ENCODE peak calls at places on chromosomes 1 and 21, in four cellular contexts. K is K562, V is IMR-90, B is heart left ventricle. P is an unnamed sample.

GRCh38 chr1:54336121-54336520 is 70.1 kb downstream of the SSBP3 start:
- DNase-seq in V (no peak), K (no peak), B (no peak), P (no peak)

GRCh38 chr1:204975568-204976235 is 67.3 kb upstream of the CNTN2 start:
- DNase-seq in V (peak; percentile 32), K (peak; percentile 84), B (no peak), P (peak; percentile 71)

GRCh38 chr1:155166373-155167165 is 6.5 kb downstream of the KRTCAP2 start:
- DNase-seq in V (no peak), B (peak; percentile 90), K (no peak), P (no peak)

GRCh38 chr1:42176902-42177519 is 12.5 kb upstream of the GUCA2A start:
- DNase-seq in V (peak; percentile 55), K (peak; percentile 66), B (no peak), P (peak; percentile 55)

GRCh38 chr1:9836632-9836960 is 12.8 kb upstream of the CLSTN1 start:
- DNase-seq in K (no peak), B (no peak), V (no peak), P (no peak)

GRCh38 chr1:236759252-236759859 is 35.7 kb upstream of the MTR start:
- DNase-seq in V (peak; percentile 42), B (no peak), K (peak; percentile 60), P (peak; percentile 27)

GRCh38 chr1:169367096-169367685 is 406 bp downstream of the NME7 start:
- DNase-seq in V (no peak), K (no peak), B (no peak), P (no peak)

GRCh38 chr1:34786521-34787325 is 5.7 kb downstream of the GJB3 start:
- DNase-seq in K (peak; percentile 76), V (peak; percentile 67), B (peak; percentile 73), P (peak; percentile 76)

GRCh38 chr1:45093334-45093733 is 81.3 kb downstream of the UROD start:
- DNase-seq in K (no peak), B (no peak), V (no peak), P (no peak)

GRCh38 chr1:179984942-179985341 is 30.3 kb downstream of the CEP350 start:
- DNase-seq in K (no peak), B (no peak), V (no peak), P (no peak)

GRCh38 chr21:36676039-36676950 is 22.6 kb upstream of the SIM2 start:
- DNase-seq in K (no peak), V (no peak), B (no peak), P (no peak)

GRCh38 chr21:29185633-29186032 is 55.2 kb downstream of the MAP3K7CL start:
- DNase-seq in B (no peak), V (no peak), K (no peak), P (no peak)

GRCh38 chr1:160546942-160547341 is 23.9 kb upstream of the SLAMF6 start:
- DNase-seq in K (no peak), B (peak; percentile 41), V (no peak), P (no peak)

GRCh38 chr1:42784946-42785693 is at the start of gene TMEM269:
- DNase-seq in V (no peak), K (no peak), B (peak; percentile 51), P (no peak)

GRCh38 chr21:33587792-33588484 is 546 bp downstream of the DONSON start:
- DNase-seq in V (peak; percentile 20), B (peak; percentile 40), K (peak; percentile 63), P (peak; percentile 62)

GRCh38 chr1:90274376-90274775 is 279.5 kb downstream of the ZNF326 start:
- DNase-seq in B (no peak), V (no peak), K (no peak), P (no peak)

GRCh38 chr1:232613752-232614381 is 16.1 kb downstream of the SIPA1L2 start:
- DNase-seq in V (peak; percentile 94), B (no peak), K (no peak), P (no peak)

GRCh38 chr21:35556536-35556935 is 503.8 kb downstream of the SETD4 start:
- DNase-seq in K (no peak), V (no peak), B (no peak), P (no peak)

GRCh38 chr21:26840912-26841311 is 4.3 kb downstream of the ADAMTS1 start:
- DNase-seq in K (no peak), B (peak; percentile 71), V (peak; percentile 76), P (no peak)

DNA sequence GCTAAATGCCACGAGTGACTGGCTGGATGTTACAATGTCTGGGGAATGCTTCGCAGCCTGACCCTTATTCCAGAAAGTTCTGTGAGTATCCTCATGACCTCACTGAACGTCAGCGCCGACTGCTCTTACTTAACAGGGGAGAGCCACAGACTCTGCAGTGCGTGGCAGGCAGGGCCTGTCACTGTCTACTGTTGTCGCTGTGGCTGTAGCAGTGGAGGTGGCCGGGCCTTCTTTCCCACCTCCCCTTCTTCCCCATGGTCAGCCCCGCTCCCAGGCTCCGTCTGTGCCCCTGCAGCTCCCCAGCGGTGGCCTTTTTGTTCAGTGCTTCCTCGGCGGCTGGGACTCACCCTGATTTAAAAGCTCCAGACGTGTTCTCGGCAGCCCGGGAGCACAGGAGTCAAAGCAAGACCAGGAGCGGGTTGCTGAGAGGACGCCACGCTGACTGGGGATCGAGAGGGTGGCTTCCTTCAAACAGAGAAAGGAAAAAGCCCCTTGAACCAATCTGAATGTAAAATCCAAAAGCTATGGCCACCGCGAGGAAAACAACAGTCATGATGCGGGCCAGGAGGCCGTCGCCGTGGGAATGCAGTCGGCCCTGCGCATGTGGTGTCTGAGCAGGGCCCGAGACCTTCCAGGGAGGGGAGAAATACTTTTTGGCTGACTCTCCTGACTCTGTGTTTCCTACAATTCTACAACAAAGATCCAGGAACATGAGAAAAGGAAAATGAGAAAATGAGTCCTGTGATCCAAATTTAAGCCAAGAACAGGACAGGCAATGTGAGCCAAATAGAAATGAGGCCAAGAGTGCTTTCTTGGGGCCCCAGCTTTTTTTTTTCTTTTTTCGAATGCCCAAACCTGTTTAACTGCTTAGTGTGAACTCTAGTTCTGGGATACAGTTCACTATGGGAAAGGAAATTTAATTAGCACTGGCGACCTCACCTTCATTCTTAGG is 52.5 kb upstream of the TARBP1 start:
- DNase-seq in K (no peak), V (peak; percentile 87), B (peak; percentile 82), P (no peak)
- TF ChIP-seq POLR2A in K (no peak), V (peak; percentile 78), B (peak; percentile 57), P (no peak)

DNA sequence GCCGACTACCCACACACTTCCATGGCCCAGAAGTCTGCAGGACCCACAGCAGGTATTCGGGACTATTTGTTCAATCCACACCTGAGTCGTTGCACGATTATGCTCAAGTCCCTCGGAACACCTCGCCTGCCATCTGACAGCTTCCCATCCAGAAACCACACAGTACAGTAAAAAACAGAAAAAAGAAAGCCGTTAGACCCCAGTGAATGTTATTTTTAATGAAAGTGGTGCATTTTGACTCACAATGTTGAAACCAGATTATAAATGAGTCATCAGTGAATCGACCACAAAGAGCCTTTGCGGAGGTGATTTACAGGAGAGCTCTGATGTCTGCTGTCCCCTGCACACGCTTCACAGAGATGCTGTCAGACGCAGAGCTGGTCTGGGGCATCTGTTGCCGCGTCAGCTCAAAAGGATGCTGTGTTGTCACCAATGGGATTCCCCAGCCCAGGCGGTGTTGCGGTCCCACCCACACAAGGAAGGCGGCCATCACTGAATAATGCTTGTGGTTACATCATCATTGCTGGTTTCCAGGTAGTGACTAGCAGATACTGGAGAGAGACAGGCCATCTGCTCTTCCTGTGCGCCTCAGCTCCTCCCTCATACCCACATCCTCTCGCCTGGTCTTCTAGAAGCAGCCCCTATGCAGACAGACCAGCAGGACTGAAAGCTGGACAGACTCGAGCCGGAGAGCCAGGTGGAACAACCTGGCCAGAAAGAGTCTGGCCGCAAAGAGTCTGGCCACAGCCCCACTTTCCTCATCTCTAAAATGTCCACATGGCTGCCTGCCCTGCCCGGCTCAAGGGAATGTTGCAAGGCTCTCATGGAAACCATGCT is 116.8 kb downstream of the TOMM20 start:
- DNase-seq in B (peak; percentile 68), V (peak; percentile 100), K (peak; percentile 74), P (peak; percentile 73)
- TF ChIP-seq POLR2A in B (no peak), V (peak; percentile 63), K (no peak), P (no peak)

DNA sequence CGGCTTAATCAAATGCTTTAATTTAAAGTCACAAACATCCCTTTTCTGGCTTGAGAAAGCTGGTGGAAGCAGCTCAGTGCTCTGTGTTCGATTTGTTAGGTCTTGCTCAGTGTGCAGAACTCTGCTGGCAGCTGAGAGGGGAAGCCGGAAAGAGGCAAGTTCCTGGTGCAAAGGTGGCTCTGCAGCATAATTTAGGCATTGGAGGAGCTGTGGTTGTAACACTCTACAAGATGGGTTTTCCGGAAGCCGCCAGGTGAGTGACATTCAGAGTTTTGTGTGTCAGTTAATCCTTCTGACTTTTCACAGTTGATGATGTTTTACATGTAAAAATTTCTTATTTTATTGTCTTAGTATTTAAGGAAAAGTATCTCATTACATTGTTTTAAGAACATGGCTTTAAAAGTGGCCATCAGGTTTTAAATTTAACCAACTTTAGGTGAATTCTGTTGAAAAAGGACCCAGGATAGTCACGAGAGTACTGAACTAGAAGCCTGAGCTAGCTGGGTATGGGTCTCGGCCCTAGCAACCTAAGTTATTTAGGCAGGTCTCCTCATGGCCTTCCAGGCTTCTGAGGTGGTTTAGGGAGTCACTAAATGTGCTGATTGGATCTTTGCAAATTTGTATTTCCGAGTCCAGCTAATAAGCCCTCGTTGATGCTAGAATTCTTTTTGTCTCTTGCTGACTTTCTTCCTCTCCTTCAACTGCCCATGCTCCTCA is 47.1 kb upstream of the PODN start:
- DNase-seq in K (peak; percentile 84), V (peak; percentile 91), B (peak; percentile 83), P (peak; percentile 53)
- TF ChIP-seq POLR2A in K (peak; percentile 74), V (no peak), B (no peak), P (peak; percentile 36)

GRCh38 chr1:153626929-153627796 is at the start of gene S100A13:
- DNase-seq in V (peak; percentile 96), B (peak; percentile 88), K (peak; percentile 80), P (peak; percentile 89)
- TF ChIP-seq POLR2A in V (peak; percentile 99), B (peak; percentile 50), K (peak; percentile 92), P (peak; percentile 80)

GRCh38 chr21:41363370-41364270 is 1.8 kb downstream of the MX2 start:
- DNase-seq in B (no peak), K (no peak), V (no peak), P (no peak)

GRCh38 chr21:41362605-41363369 is 960 bp downstream of the MX2 start:
- DNase-seq in K (no peak), V (no peak), B (no peak), P (no peak)

GRCh38 chr21:41360072-41360821 is 1.6 kb upstream of the MX2 start:
- DNase-seq in K (no peak), V (peak; percentile 26), B (peak; percentile 47), P (no peak)

GRCh38 chr21:41361053-41361785 is 608 bp upstream of the MX2 start:
- DNase-seq in B (no peak), V (no peak), K (no peak), P (no peak)

DNA sequence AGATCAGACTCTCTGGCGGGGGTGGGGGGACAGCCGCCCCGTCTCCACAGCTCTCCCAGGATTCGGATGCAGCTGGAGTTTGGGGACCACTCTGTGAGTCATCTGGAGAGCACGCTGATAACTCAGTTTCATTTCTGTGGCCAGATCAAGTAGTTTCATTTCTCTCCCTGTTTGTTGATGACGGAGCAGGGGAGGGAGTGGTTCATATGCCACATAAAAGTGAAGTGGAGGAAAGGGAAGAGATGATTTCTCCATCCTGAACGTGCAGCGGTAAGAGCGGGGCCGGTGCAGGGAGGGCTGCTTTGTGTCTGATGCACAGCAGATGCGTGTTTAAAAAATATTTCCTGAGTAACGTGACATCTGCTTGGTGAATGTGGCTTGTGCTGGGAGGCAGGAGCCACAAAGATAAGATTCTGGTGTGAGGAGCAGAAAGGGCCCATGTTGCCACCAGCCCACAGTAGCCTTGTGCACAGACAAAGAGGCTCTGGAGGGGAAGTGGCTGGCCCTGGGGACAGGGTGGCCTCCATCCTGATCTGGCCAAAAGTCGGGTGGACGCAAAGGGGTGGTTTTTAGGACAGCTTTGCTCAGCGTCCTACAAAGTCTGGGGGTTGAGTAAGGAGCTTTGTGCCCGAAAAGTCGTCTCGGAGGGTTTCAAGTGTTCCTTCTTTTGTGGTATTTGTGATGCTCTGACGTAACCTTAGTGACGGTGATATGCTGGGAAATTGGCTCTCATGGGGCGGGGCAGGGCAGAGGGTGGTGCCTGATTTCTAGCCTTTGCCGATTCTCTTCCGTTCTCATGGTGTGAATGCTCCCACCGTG is at the start of gene MX2:
- DNase-seq in K (no peak), V (peak; percentile 81), B (peak; percentile 80), P (peak; percentile 71)
- TF ChIP-seq POLR2A in K (no peak), V (no peak), B (no peak), P (peak; percentile 45)

P was measured in H54.